ENCODE peak calls at places on chromosome 15, in seven cellular contexts. One of them, this sample, is unnamed.

GRCh38 chr15:74873756-74874424 is 725 bp upstream of the SCAMP2 start:
- DNase-seq in H1: no peak
- DNase-seq in neuronal stem cell: no peak
- DNase-seq in IMR-90: no peak
- DNase-seq in H9: no peak
- DNase-seq in mesendoderm: peak
- DNase-seq in mesenchymal stem cell: peak
- DNase-seq in this sample: peak

GRCh38 chr15:40534371-40534770 is 30.5 kb downstream of the CCDC32 start:
- DNase-seq in IMR-90: no peak
- DNase-seq in neuronal stem cell: no peak
- DNase-seq in H1: no peak
- DNase-seq in H9: no peak
- DNase-seq in mesenchymal stem cell: no peak
- DNase-seq in mesendoderm: no peak
- DNase-seq in this sample: no peak

GRCh38 chr15:92914103-92914499 is 14.0 kb downstream of the CHD2 start:
- DNase-seq in mesenchymal stem cell: no peak
- DNase-seq in H1: no peak
- DNase-seq in H9: no peak
- DNase-seq in IMR-90: no peak
- DNase-seq in mesendoderm: peak
- DNase-seq in neuronal stem cell: no peak
- DNase-seq in this sample: no peak

GRCh38 chr15:25804451-25804850 is 58.7 kb downstream of the ATP10A start:
- DNase-seq in neuronal stem cell: no peak
- DNase-seq in H1: no peak
- DNase-seq in IMR-90: no peak
- DNase-seq in H9: no peak
- DNase-seq in mesenchymal stem cell: no peak
- DNase-seq in mesendoderm: no peak
- DNase-seq in this sample: no peak

GRCh38 chr15:81480645-81481053 is 106.6 kb upstream of the TMC3 start:
- DNase-seq in H1: peak
- DNase-seq in IMR-90: peak
- DNase-seq in neuronal stem cell: peak
- DNase-seq in mesenchymal stem cell: peak
- DNase-seq in mesendoderm: peak
- DNase-seq in H9: peak
- DNase-seq in this sample: peak

GRCh38 chr15:68113273-68113672 is 59.2 kb downstream of the PIAS1 start:
- DNase-seq in H1: no peak
- DNase-seq in mesenchymal stem cell: peak
- DNase-seq in H9: no peak
- DNase-seq in IMR-90: peak
- DNase-seq in neuronal stem cell: no peak
- DNase-seq in mesendoderm: no peak
- DNase-seq in this sample: peak

GRCh38 chr15:92116320-92116719 is 262.8 kb downstream of the SLCO3A1 start:
- DNase-seq in H1: no peak
- DNase-seq in neuronal stem cell: no peak
- DNase-seq in mesendoderm: no peak
- DNase-seq in H9: peak
- DNase-seq in mesenchymal stem cell: no peak
- DNase-seq in IMR-90: no peak
- DNase-seq in this sample: no peak

GRCh38 chr15:73716417-73716816 is 32.2 kb downstream of the CD276 start:
- DNase-seq in H1: no peak
- DNase-seq in IMR-90: no peak
- DNase-seq in neuronal stem cell: no peak
- DNase-seq in mesenchymal stem cell: no peak
- DNase-seq in mesendoderm: no peak
- DNase-seq in H9: no peak
- DNase-seq in this sample: no peak

GRCh38 chr15:25989327-25989726 is 126.2 kb upstream of the ATP10A start:
- DNase-seq in H9: peak
- DNase-seq in mesenchymal stem cell: no peak
- DNase-seq in neuronal stem cell: no peak
- DNase-seq in mesendoderm: peak
- DNase-seq in IMR-90: no peak
- DNase-seq in H1: peak
- DNase-seq in this sample: peak

GRCh38 chr15:84924074-84924700 is 39.7 kb downstream of the SLC28A1 start:
- DNase-seq in mesenchymal stem cell: no peak
- DNase-seq in neuronal stem cell: no peak
- DNase-seq in H1: no peak
- DNase-seq in IMR-90: no peak
- DNase-seq in H9: no peak
- DNase-seq in mesendoderm: no peak
- DNase-seq in this sample: no peak

GRCh38 chr15:59360896-59361295 is 11.8 kb downstream of the MYO1E start:
- DNase-seq in IMR-90: no peak
- DNase-seq in H9: no peak
- DNase-seq in mesenchymal stem cell: peak
- DNase-seq in H1: no peak
- DNase-seq in neuronal stem cell: no peak
- DNase-seq in mesendoderm: no peak
- DNase-seq in this sample: no peak

GRCh38 chr15:91291673-91292072 is 191.6 kb downstream of the SV2B start:
- DNase-seq in IMR-90: peak
- DNase-seq in mesenchymal stem cell: no peak
- DNase-seq in H1: no peak
- DNase-seq in mesendoderm: peak
- DNase-seq in neuronal stem cell: no peak
- DNase-seq in H9: peak
- DNase-seq in this sample: no peak

GRCh38 chr15:25525741-25526140 is 86.9 kb upstream of the UBE3A start:
- DNase-seq in H1: peak
- DNase-seq in H9: no peak
- DNase-seq in mesenchymal stem cell: no peak
- DNase-seq in neuronal stem cell: no peak
- DNase-seq in IMR-90: no peak
- DNase-seq in mesendoderm: no peak
- DNase-seq in this sample: peak

GRCh38 chr15:100740105-100740504 is 137.7 kb downstream of the ASB7 start:
- DNase-seq in H1: no peak
- DNase-seq in H9: no peak
- DNase-seq in IMR-90: peak
- DNase-seq in mesenchymal stem cell: peak
- DNase-seq in neuronal stem cell: no peak
- DNase-seq in mesendoderm: no peak
- DNase-seq in this sample: no peak

GRCh38 chr15:90249123-90249863 is at the start of gene TTLL13:
- DNase-seq in mesendoderm: peak
- DNase-seq in mesenchymal stem cell: peak
- DNase-seq in H9: peak
- DNase-seq in H1: peak
- DNase-seq in neuronal stem cell: peak
- DNase-seq in IMR-90: peak
- DNase-seq in this sample: peak

GRCh38 chr15:31758126-31758525 is 272.2 kb upstream of the CHRNA7 start:
- DNase-seq in H9: no peak
- DNase-seq in mesendoderm: peak
- DNase-seq in IMR-90: peak
- DNase-seq in H1: no peak
- DNase-seq in neuronal stem cell: no peak
- DNase-seq in mesenchymal stem cell: no peak
- DNase-seq in this sample: no peak

GRCh38 chr15:56353119-56353518 is 12.1 kb upstream of the TEX9 start:
- DNase-seq in mesenchymal stem cell: no peak
- DNase-seq in mesendoderm: no peak
- DNase-seq in IMR-90: no peak
- DNase-seq in H1: no peak
- DNase-seq in H9: no peak
- DNase-seq in neuronal stem cell: no peak
- DNase-seq in this sample: no peak

GRCh38 chr15:50496692-50497091 is 49.8 kb downstream of the USP50 start:
- DNase-seq in neuronal stem cell: no peak
- DNase-seq in H1: no peak
- DNase-seq in H9: no peak
- DNase-seq in IMR-90: no peak
- DNase-seq in mesenchymal stem cell: no peak
- DNase-seq in mesendoderm: no peak
- DNase-seq in this sample: no peak

GRCh38 chr15:50506121-50506520 is 40.3 kb downstream of the USP50 start:
- DNase-seq in mesenchymal stem cell: no peak
- DNase-seq in mesendoderm: peak
- DNase-seq in H9: peak
- DNase-seq in H1: peak
- DNase-seq in neuronal stem cell: peak
- DNase-seq in IMR-90: no peak
- DNase-seq in this sample: no peak

GRCh38 chr15:50501815-50502214 is 44.7 kb downstream of the USP50 start:
- DNase-seq in mesenchymal stem cell: no peak
- DNase-seq in neuronal stem cell: no peak
- DNase-seq in mesendoderm: no peak
- DNase-seq in IMR-90: no peak
- DNase-seq in H9: no peak
- DNase-seq in H1: no peak
- DNase-seq in this sample: no peak
- H2BK120ac ChIP-seq in mesenchymal stem cell: no peak
- H2BK120ac ChIP-seq in neuronal stem cell: no peak
- H2BK120ac ChIP-seq in mesendoderm: no peak
- H2BK120ac ChIP-seq in IMR-90: no peak
- H2BK120ac ChIP-seq in H9: no peak
- H2BK120ac ChIP-seq in H1: no peak
- H2BK120ac ChIP-seq in this sample: no peak

DNA sequence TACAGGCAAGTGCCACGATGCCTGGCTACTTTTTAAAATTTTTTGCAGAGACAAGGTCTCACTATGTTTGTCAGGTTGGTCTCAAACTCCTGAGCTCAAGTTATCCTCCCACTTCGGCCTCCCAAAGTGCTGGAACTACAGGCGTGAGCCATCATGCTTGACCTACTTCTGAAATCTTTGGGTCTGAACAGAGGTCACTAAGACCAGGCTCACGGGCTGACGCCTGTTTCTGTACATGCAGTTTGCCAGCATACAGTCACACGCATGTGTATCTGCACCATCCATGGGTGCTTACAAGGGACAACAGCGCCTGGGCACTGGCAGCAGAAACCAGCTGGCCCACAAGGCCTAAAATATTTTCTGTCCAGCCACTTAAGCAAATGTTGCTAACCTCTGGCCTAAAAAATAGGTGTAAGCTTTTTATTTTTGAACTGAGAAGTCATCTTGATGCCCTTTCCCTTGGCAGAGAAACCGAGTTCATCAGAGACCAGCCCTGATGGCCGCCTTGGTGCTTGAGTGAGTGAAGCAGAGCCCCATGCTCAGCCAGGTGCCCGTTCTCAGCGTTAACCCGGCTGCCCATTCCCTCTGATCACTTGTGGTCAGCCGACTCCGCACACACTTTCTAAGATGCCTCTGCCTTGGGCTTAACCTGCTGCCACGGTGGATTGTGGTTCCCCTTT is 425.2 kb downstream of the OCA2 start:
- DNase-seq in mesenchymal stem cell: no peak
- DNase-seq in H9: no peak
- DNase-seq in IMR-90: no peak
- DNase-seq in neuronal stem cell: no peak
- DNase-seq in mesendoderm: no peak
- DNase-seq in H1: no peak
- DNase-seq in this sample: no peak
- H2BK120ac ChIP-seq in mesenchymal stem cell: no peak
- H2BK120ac ChIP-seq in H9: no peak
- H2BK120ac ChIP-seq in IMR-90: no peak
- H2BK120ac ChIP-seq in neuronal stem cell: no peak
- H2BK120ac ChIP-seq in mesendoderm: no peak
- H2BK120ac ChIP-seq in H1: no peak
- H2BK120ac ChIP-seq in this sample: no peak

GRCh38 chr15:88241060-88241459 is 15.5 kb downstream of the NTRK3 start:
- DNase-seq in IMR-90: no peak
- DNase-seq in H9: peak
- DNase-seq in neuronal stem cell: no peak
- DNase-seq in H1: no peak
- DNase-seq in mesenchymal stem cell: no peak
- DNase-seq in mesendoderm: peak
- DNase-seq in this sample: no peak

GRCh38 chr15:88238618-88239430 is 17.7 kb downstream of the NTRK3 start:
- DNase-seq in neuronal stem cell: no peak
- DNase-seq in IMR-90: peak
- DNase-seq in H9: no peak
- DNase-seq in mesenchymal stem cell: peak
- DNase-seq in mesendoderm: peak
- DNase-seq in H1: no peak
- DNase-seq in this sample: peak

GRCh38 chr15:88242586-88242985 is 14.0 kb downstream of the NTRK3 start:
- DNase-seq in mesendoderm: no peak
- DNase-seq in mesenchymal stem cell: no peak
- DNase-seq in H1: no peak
- DNase-seq in H9: no peak
- DNase-seq in IMR-90: no peak
- DNase-seq in neuronal stem cell: no peak
- DNase-seq in this sample: no peak

GRCh38 chr15:88243156-88243555 is 13.4 kb downstream of the NTRK3 start:
- DNase-seq in neuronal stem cell: no peak
- DNase-seq in mesendoderm: no peak
- DNase-seq in H1: no peak
- DNase-seq in IMR-90: no peak
- DNase-seq in H9: no peak
- DNase-seq in mesenchymal stem cell: no peak
- DNase-seq in this sample: no peak

DNA sequence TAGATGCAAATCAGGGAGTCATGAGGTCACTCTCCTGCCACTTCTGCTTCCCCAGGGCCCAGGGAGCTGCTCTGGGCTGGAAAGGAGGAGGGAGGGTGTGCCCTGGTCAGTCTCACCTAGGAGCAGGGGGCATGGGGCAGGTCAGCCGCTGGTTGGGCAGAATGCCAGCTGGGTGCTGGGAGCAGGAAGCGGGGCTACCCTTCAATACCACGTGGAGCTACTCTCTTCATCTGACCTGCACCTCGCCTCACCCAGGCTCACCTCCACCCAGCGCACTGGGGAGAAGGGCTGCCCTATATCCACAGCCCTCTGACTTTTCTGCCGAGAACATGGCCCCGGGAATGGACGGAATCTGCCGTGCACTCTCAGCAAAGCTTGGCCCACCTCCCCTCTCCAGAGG is 15.1 kb downstream of the NTRK3 start:
- DNase-seq in mesendoderm: no peak
- DNase-seq in H1: no peak
- DNase-seq in mesenchymal stem cell: no peak
- DNase-seq in H9: no peak
- DNase-seq in neuronal stem cell: no peak
- DNase-seq in IMR-90: no peak
- DNase-seq in this sample: no peak
- H2BK120ac ChIP-seq in mesendoderm: no peak
- H2BK120ac ChIP-seq in H1: no peak
- H2BK120ac ChIP-seq in mesenchymal stem cell: no peak
- H2BK120ac ChIP-seq in H9: no peak
- H2BK120ac ChIP-seq in neuronal stem cell: no peak
- H2BK120ac ChIP-seq in IMR-90: no peak
- H2BK120ac ChIP-seq in this sample: no peak

DNA sequence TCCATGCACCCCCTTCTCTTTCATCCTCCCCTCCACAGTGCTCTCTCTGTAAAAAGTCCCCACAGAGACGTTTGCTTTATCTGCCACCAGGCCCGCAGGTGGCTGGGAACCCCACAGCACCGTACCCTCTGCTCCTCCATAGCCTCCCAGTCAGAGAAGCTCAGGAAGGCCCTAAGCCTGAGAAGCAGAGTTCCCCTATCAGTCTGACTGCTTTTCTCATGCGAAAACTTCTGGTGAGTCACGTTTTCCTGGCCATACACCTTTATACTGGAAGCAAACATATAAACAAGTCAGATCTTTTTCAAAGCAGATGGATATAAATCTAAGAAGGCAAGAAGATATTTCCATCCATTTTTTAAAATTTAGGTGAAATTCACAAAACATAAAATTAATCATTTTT is 51.5 kb upstream of the MEF2A start:
- DNase-seq in mesendoderm: peak
- DNase-seq in mesenchymal stem cell: no peak
- DNase-seq in H9: no peak
- DNase-seq in IMR-90: no peak
- DNase-seq in H1: no peak
- DNase-seq in neuronal stem cell: no peak
- DNase-seq in this sample: no peak
- H2BK120ac ChIP-seq in mesendoderm: no peak
- H2BK120ac ChIP-seq in mesenchymal stem cell: no peak
- H2BK120ac ChIP-seq in H9: no peak
- H2BK120ac ChIP-seq in IMR-90: no peak
- H2BK120ac ChIP-seq in H1: no peak
- H2BK120ac ChIP-seq in neuronal stem cell: no peak
- H2BK120ac ChIP-seq in this sample: no peak

This sample was measured in trophoblast cell.